ENCODE peak calls at places on chromosome 21, in four cellular contexts. Y is stimulated activated CD4-positive, alpha-beta T cell treated with anti-CD3 and anti-CD28 coated beads, Interleukin-15, amount 100 ng/mL, for 24 hours; I is activated CD4-positive, alpha-beta T cell treated with anti-CD3 and anti-CD28 coated beads, Interleukin-2, amount 10 ng/mL, durations not matched to agents 7 days and 5 days; Q is NCI-H1417. R is an unnamed sample.

GRCh38 chr21:42820513-42821465 is 58.5 kb downstream of the WDR4 start:
- DNase-seq in Y (no peak), I (no peak), Q (peak), R (no peak)

GRCh38 chr21:45858180-45858579 is 123.4 kb upstream of the COL6A1 start:
- DNase-seq in Y (no peak), I (no peak), Q (no peak), R (no peak)

GRCh38 chr21:42553435-42553834 is 39.8 kb downstream of the SLC37A1 start:
- DNase-seq in Y (no peak), I (no peak), Q (no peak), R (no peak)

GRCh38 chr21:31580866-31581276 is 78.6 kb upstream of the SOD1 start:
- DNase-seq in Y (peak), I (peak), Q (peak), R (peak)

GRCh38 chr21:33932731-33933130 is 17.1 kb upstream of the ATP5PO start:
- DNase-seq in Y (no peak), I (no peak), Q (no peak), R (peak)

GRCh38 chr21:16195476-16195875 is 465.7 kb downstream of the USP25 start:
- DNase-seq in Y (no peak), I (peak), Q (no peak), R (no peak)

GRCh38 chr21:46552274-46552673 is 52.6 kb downstream of the S100B start:
- DNase-seq in Y (no peak), I (peak), Q (no peak), R (peak)

GRCh38 chr21:36255650-36256047 is 64.3 kb upstream of the MORC3 start:
- DNase-seq in Y (no peak), I (no peak), Q (no peak), R (no peak)

R was measured in CD4-positive, CD25-positive, alpha-beta regulatory T cell.